ENCODE peak calls at places on chromosomes 11 and 22, in five cellular contexts. P is cardiac fibroblast, R is activated gamma-delta T cell treated with Interleukin-2 at 50 U/mL for 16 hours, L is EH, D is WTC11. T is an unnamed sample.

GRCh38 chr11:86990520-86990919 is 35.3 kb upstream of the FZD4 start:
- DNase-seq in R (no peak), L (peak), D (no peak), P (peak), T (peak)

GRCh38 chr11:36069576-36070214 is 125.8 kb downstream of the LDLRAD3 start:
- DNase-seq in L (no peak), D (peak), R (no peak), P (no peak), T (peak)

GRCh38 chr11:48116843-48117242 is 99.8 kb upstream of the OR4B1 start:
- DNase-seq in P (peak), L (peak), R (no peak), D (peak), T (peak)

GRCh38 chr11:4560462-4560861 is 15.5 kb downstream of the OR52M1 start:
- DNase-seq in L (no peak), R (no peak), D (no peak), P (no peak), T (no peak)

GRCh38 chr22:44483878-44484277 is 14.2 kb downstream of the RTL6 start:
- DNase-seq in R (no peak), L (no peak), P (peak), D (no peak), T (no peak)

GRCh38 chr11:94734563-94735275 is 33.4 kb upstream of the AMOTL1 start:
- DNase-seq in R (no peak), D (peak), L (no peak), P (no peak), T (peak)

GRCh38 chr22:25702571-25703167 is 39.3 kb upstream of the MYO18B start:
- DNase-seq in R (no peak), L (no peak), D (no peak), P (no peak), T (no peak)

GRCh38 chr11:32176223-32176811 is 85.4 kb downstream of the RCN1 start:
- DNase-seq in D (peak), R (peak), L (peak), P (peak), T (peak)

GRCh38 chr11:10979529-10979928 is 121.7 kb upstream of the ZBED5 start:
- DNase-seq in R (no peak), D (no peak), P (no peak), L (no peak), T (no peak)

T was measured in H7.